ENCODE peak calls at places on chromosome 15, in seven cellular contexts. M is hepatocyte, I is H9, P is A549, W is IMR-90, B is HCT116, N is fibroblast of lung. V is an unnamed sample.

GRCh38 chr15:44084171-44084570 is 110.9 kb downstream of the FRMD5 start:
- DNase-seq in B (no peak), I (no peak), M (no peak), P (no peak), W (no peak), N (no peak), V (no peak)

GRCh38 chr15:31387483-31388118 is 61.0 kb downstream of the KLF13 start:
- DNase-seq in I (no peak), P (no peak), B (no peak), N (no peak), W (peak; percentile 18), M (no peak), V (no peak)

GRCh38 chr15:57340673-57341259 is 35.5 kb upstream of the CGNL1 start:
- DNase-seq in N (peak; percentile 74), I (peak; percentile 64), B (peak; percentile 56), M (peak; percentile 80), W (peak; percentile 65), P (peak; percentile 76), V (peak; percentile 42)

GRCh38 chr15:39593071-39594055 is 12.5 kb downstream of the THBS1 start:
- DNase-seq in N (peak; percentile 17), P (no peak), W (peak; percentile 34), I (no peak), M (no peak), B (no peak), V (no peak)

GRCh38 chr15:44028349-44028748 is 166.7 kb downstream of the FRMD5 start:
- DNase-seq in M (no peak), B (no peak), I (peak; percentile 26), W (peak; percentile 58), P (no peak), N (no peak), V (no peak)

GRCh38 chr15:30885814-30886213 is 17.9 kb upstream of the FAN1 start:
- DNase-seq in W (peak; percentile 11), I (peak; percentile 57), P (no peak), B (no peak), M (peak; percentile 38), N (peak; percentile 1), V (peak; percentile 3)

GRCh38 chr15:91061997-91062396 is 38.1 kb upstream of the SV2B start:
- DNase-seq in W (no peak), M (no peak), I (no peak), P (no peak), N (no peak), B (no peak), V (no peak)

GRCh38 chr15:62472616-62473299 is 307.7 kb upstream of the C2CD4B start:
- DNase-seq in W (no peak), M (no peak), N (no peak), P (no peak), B (no peak), I (no peak), V (peak; percentile 54)

GRCh38 chr15:55372701-55373440 is 35.3 kb downstream of the CCPG1 start:
- DNase-seq in N (no peak), P (no peak), W (no peak), M (no peak), B (no peak), I (no peak), V (no peak)

GRCh38 chr15:64754663-64755426 is 20.5 kb downstream of the RBPMS2 start:
- DNase-seq in I (no peak), W (no peak), M (no peak), B (no peak), P (no peak), N (no peak), V (no peak)
- H3K4me2 ChIP-seq in I (no peak overlapping the region), W (no peak overlapping the region), M (no peak overlapping the region), B (no peak overlapping the region), P (no peak overlapping the region), N (no peak overlapping the region), V (no peak overlapping the region)

GRCh38 chr15:74044267-74045110 is 37.9 kb downstream of the GOLGA6A start:
- DNase-seq in W (no peak), P (no peak), B (no peak), I (no peak), M (no peak), N (no peak), V (no peak)

GRCh38 chr15:74041311-74041756 is 41.0 kb downstream of the GOLGA6A start:
- DNase-seq in P (no peak), I (no peak), N (no peak), M (no peak), B (no peak), W (no peak), V (no peak)

GRCh38 chr15:74043425-74044266 is 38.7 kb downstream of the GOLGA6A start:
- DNase-seq in M (no peak), B (no peak), W (no peak), I (no peak), P (no peak), N (no peak), V (no peak)

GRCh38 chr15:74041777-74042435 is 40.4 kb downstream of the GOLGA6A start:
- DNase-seq in B (no peak), N (no peak), M (no peak), I (no peak), P (no peak), W (no peak), V (no peak)

GRCh38 chr15:74042603-74043424 is 39.5 kb downstream of the GOLGA6A start:
- DNase-seq in M (no peak), B (no peak), N (no peak), W (no peak), P (no peak), I (no peak), V (no peak)
- TF ChIP-seq CTCF in M (no peak), B (no peak), N (no peak), W (no peak), P (no peak), I (no peak), V (no peak)

GRCh38 chr15:92545996-92546395 is 109.6 kb downstream of the FAM174B start:
- DNase-seq in N (no peak), P (no peak), M (no peak), B (no peak), W (no peak), I (no peak), V (no peak)
- H3K4me2 ChIP-seq in N (no peak overlapping the region), P (no peak overlapping the region), M (no peak overlapping the region), B (no peak overlapping the region), W (no peak overlapping the region), I (no peak overlapping the region), V (no peak overlapping the region)

GRCh38 chr15:67480741-67481140 is 40.2 kb upstream of the C15orf61 start:
- DNase-seq in B (no peak), W (peak; percentile 11), M (no peak), P (no peak), I (no peak), N (no peak), V (no peak)
- TF ChIP-seq CTCF in B (no peak), W (no peak), M (no peak), P (no peak), I (no peak), N (no peak), V (no peak)